ENCODE peak calls at places on chromosome 5, in four cellular contexts. One of them, this sample, is unnamed.

GRCh38 chr5:163281512-163281911 is 155.9 kb upstream of the CCNG1 start:
- DNase-seq in coronary artery: no peak
- DNase-seq in suprapubic skin: no peak
- DNase-seq in gastrocnemius medialis: no peak
- DNase-seq in this sample: no peak

GRCh38 chr5:123125172-123125508 is 36.1 kb downstream of the PRDM6 start:
- DNase-seq in gastrocnemius medialis: no peak
- DNase-seq in coronary artery: no peak
- DNase-seq in suprapubic skin: no peak
- DNase-seq in this sample: no peak

GRCh38 chr5:132561601-132562000 is 4.8 kb downstream of the RAD50 start:
- DNase-seq in gastrocnemius medialis: no peak
- DNase-seq in suprapubic skin: no peak
- DNase-seq in coronary artery: no peak
- DNase-seq in this sample: no peak

GRCh38 chr5:131212471-131213021 is 41.8 kb downstream of the LYRM7 start:
- DNase-seq in coronary artery: no peak
- DNase-seq in gastrocnemius medialis: no peak
- DNase-seq in suprapubic skin: no peak
- DNase-seq in this sample: no peak

GRCh38 chr5:136404616-136405015 is 39.3 kb upstream of the TRPC7 start:
- DNase-seq in suprapubic skin: no peak
- DNase-seq in gastrocnemius medialis: no peak
- DNase-seq in coronary artery: no peak
- DNase-seq in this sample: no peak

GRCh38 chr5:159441441-159441840 is 111.2 kb upstream of the IL12B start:
- DNase-seq in gastrocnemius medialis: no peak
- DNase-seq in coronary artery: no peak
- DNase-seq in suprapubic skin: no peak
- DNase-seq in this sample: no peak

GRCh38 chr5:88539642-88540476 is 271.2 kb upstream of the TMEM161B start:
- DNase-seq in coronary artery: no peak
- DNase-seq in suprapubic skin: no peak
- DNase-seq in gastrocnemius medialis: no peak
- DNase-seq in this sample: no peak

GRCh38 chr5:65778126-65778525 is 56.1 kb downstream of the NLN start:
- DNase-seq in coronary artery: no peak
- DNase-seq in suprapubic skin: no peak
- DNase-seq in gastrocnemius medialis: no peak
- DNase-seq in this sample: no peak

GRCh38 chr5:181259283-181259682 is 1.7 kb downstream of the TRIM52 start:
- DNase-seq in coronary artery: no peak
- DNase-seq in gastrocnemius medialis: no peak
- DNase-seq in suprapubic skin: peak; percentile 8
- DNase-seq in this sample: no peak

GRCh38 chr5:45642370-45642769 is 53.8 kb downstream of the HCN1 start:
- DNase-seq in gastrocnemius medialis: no peak
- DNase-seq in suprapubic skin: no peak
- DNase-seq in coronary artery: no peak
- DNase-seq in this sample: no peak
- TF ChIP-seq CTCF in gastrocnemius medialis: no peak
- TF ChIP-seq CTCF in suprapubic skin: no peak
- TF ChIP-seq CTCF in coronary artery: no peak
- TF ChIP-seq CTCF in this sample: no peak

GRCh38 chr5:169805527-169805934 is 168.5 kb downstream of the DOCK2 start:
- DNase-seq in coronary artery: no peak
- DNase-seq in suprapubic skin: no peak
- DNase-seq in gastrocnemius medialis: no peak
- DNase-seq in this sample: no peak
- TF ChIP-seq CTCF in coronary artery: no peak
- TF ChIP-seq CTCF in suprapubic skin: no peak
- TF ChIP-seq CTCF in gastrocnemius medialis: no peak
- TF ChIP-seq CTCF in this sample: no peak

GRCh38 chr5:2848634-2849033 is 97.2 kb upstream of the IRX2 start:
- DNase-seq in coronary artery: no peak
- DNase-seq in gastrocnemius medialis: no peak
- DNase-seq in suprapubic skin: no peak
- DNase-seq in this sample: no peak
- TF ChIP-seq CTCF in coronary artery: no peak
- TF ChIP-seq CTCF in gastrocnemius medialis: no peak
- TF ChIP-seq CTCF in suprapubic skin: peak; percentile 21
- TF ChIP-seq CTCF in this sample: no peak

GRCh38 chr5:43401827-43402226 is 10.4 kb downstream of the CCL28 start:
- DNase-seq in coronary artery: no peak
- DNase-seq in gastrocnemius medialis: no peak
- DNase-seq in suprapubic skin: no peak
- DNase-seq in this sample: no peak
- TF ChIP-seq CTCF in coronary artery: no peak
- TF ChIP-seq CTCF in gastrocnemius medialis: no peak
- TF ChIP-seq CTCF in suprapubic skin: no peak
- TF ChIP-seq CTCF in this sample: no peak